ENCODE peak calls at places on chromosomes 2 and 18, in eight cellular contexts. One of them, this sample, is unnamed.

GRCh38 chr2:94874277-94874997 is 3.2 kb downstream of the TEKT4 start:
- DNase-seq in breast epithelium: no peak
- DNase-seq in A673: peak; percentile 59
- DNase-seq in HCT116: peak; percentile 24
- DNase-seq in lower lobe of right lung: peak; percentile 67
- DNase-seq in K562: peak; percentile 70
- DNase-seq in GM12878: no peak
- DNase-seq in AG04450: no peak
- DNase-seq in this sample: no peak

GRCh38 chr2:182345384-182345783 is 81.5 kb downstream of the PDE1A start:
- DNase-seq in breast epithelium: no peak
- DNase-seq in A673: no peak
- DNase-seq in HCT116: no peak
- DNase-seq in lower lobe of right lung: no peak
- DNase-seq in K562: no peak
- DNase-seq in GM12878: no peak
- DNase-seq in AG04450: no peak
- DNase-seq in this sample: no peak

GRCh38 chr2:241454837-241455485 is 53.4 kb downstream of the STK25 start:
- DNase-seq in breast epithelium: no peak
- DNase-seq in A673: no peak
- DNase-seq in HCT116: no peak
- DNase-seq in lower lobe of right lung: no peak
- DNase-seq in K562: no peak
- DNase-seq in GM12878: no peak
- DNase-seq in AG04450: no peak
- DNase-seq in this sample: no peak

GRCh38 chr2:221517362-221518121 is 54.6 kb downstream of the EPHA4 start:
- DNase-seq in breast epithelium: no peak
- DNase-seq in A673: peak; percentile 56
- DNase-seq in HCT116: peak; percentile 8
- DNase-seq in lower lobe of right lung: peak; percentile 85
- DNase-seq in K562: no peak
- DNase-seq in GM12878: peak; percentile 57
- DNase-seq in AG04450: no peak
- DNase-seq in this sample: peak; percentile 47

GRCh38 chr2:72108121-72108520 is 39.5 kb downstream of the CYP26B1 start:
- DNase-seq in breast epithelium: no peak
- DNase-seq in A673: no peak
- DNase-seq in HCT116: no peak
- DNase-seq in lower lobe of right lung: no peak
- DNase-seq in K562: no peak
- DNase-seq in GM12878: no peak
- DNase-seq in AG04450: no peak
- DNase-seq in this sample: no peak

GRCh38 chr2:30348825-30349224 is 98.2 kb upstream of the LCLAT1 start:
- DNase-seq in breast epithelium: no peak
- DNase-seq in A673: no peak
- DNase-seq in HCT116: no peak
- DNase-seq in lower lobe of right lung: no peak
- DNase-seq in K562: no peak
- DNase-seq in GM12878: no peak
- DNase-seq in AG04450: no peak
- DNase-seq in this sample: no peak

GRCh38 chr2:29420999-29421856 is 306.0 kb downstream of the CLIP4 start:
- DNase-seq in breast epithelium: no peak
- DNase-seq in A673: no peak
- DNase-seq in HCT116: no peak
- DNase-seq in lower lobe of right lung: no peak
- DNase-seq in K562: no peak
- DNase-seq in GM12878: no peak
- DNase-seq in AG04450: no peak
- DNase-seq in this sample: no peak

GRCh38 chr2:84534225-84534624 is 17.9 kb downstream of the DNAH6 start:
- DNase-seq in breast epithelium: no peak
- DNase-seq in A673: no peak
- DNase-seq in HCT116: no peak
- DNase-seq in lower lobe of right lung: no peak
- DNase-seq in K562: no peak
- DNase-seq in GM12878: no peak
- DNase-seq in AG04450: no peak
- DNase-seq in this sample: no peak

GRCh38 chr2:173400760-173401159 is 46.1 kb downstream of the CDCA7 start:
- DNase-seq in breast epithelium: no peak
- DNase-seq in A673: peak; percentile 45
- DNase-seq in HCT116: peak; percentile 43
- DNase-seq in lower lobe of right lung: no peak
- DNase-seq in K562: peak; percentile 61
- DNase-seq in GM12878: no peak
- DNase-seq in AG04450: no peak
- DNase-seq in this sample: no peak

GRCh38 chr2:117470311-117471095 is 344.0 kb upstream of the DDX18 start:
- DNase-seq in breast epithelium: no peak
- DNase-seq in A673: peak; percentile 63
- DNase-seq in HCT116: peak; percentile 6
- DNase-seq in lower lobe of right lung: no peak
- DNase-seq in K562: peak; percentile 48
- DNase-seq in GM12878: no peak
- DNase-seq in AG04450: no peak
- DNase-seq in this sample: no peak

GRCh38 chr2:230749111-230749510 is 36.5 kb downstream of the CAB39 start:
- DNase-seq in breast epithelium: no peak
- DNase-seq in A673: no peak
- DNase-seq in HCT116: no peak
- DNase-seq in lower lobe of right lung: no peak
- DNase-seq in K562: no peak
- DNase-seq in GM12878: no peak
- DNase-seq in AG04450: no peak
- DNase-seq in this sample: peak; percentile 22

GRCh38 chr2:74567862-74568261 is 13.3 kb downstream of the DOK1 start:
- DNase-seq in breast epithelium: no peak
- DNase-seq in A673: no peak
- DNase-seq in HCT116: no peak
- DNase-seq in lower lobe of right lung: no peak
- DNase-seq in K562: no peak
- DNase-seq in GM12878: no peak
- DNase-seq in AG04450: no peak
- DNase-seq in this sample: peak; percentile 58

GRCh38 chr18:51137891-51138290 is 59.6 kb downstream of the MEX3C start:
- DNase-seq in breast epithelium: no peak
- DNase-seq in A673: no peak
- DNase-seq in HCT116: no peak
- DNase-seq in lower lobe of right lung: no peak
- DNase-seq in K562: no peak
- DNase-seq in GM12878: no peak
- DNase-seq in AG04450: no peak
- DNase-seq in this sample: no peak

GRCh38 chr2:64092502-64092901 is 51.7 kb downstream of the PELI1 start:
- DNase-seq in breast epithelium: no peak
- DNase-seq in A673: no peak
- DNase-seq in HCT116: no peak
- DNase-seq in lower lobe of right lung: no peak
- DNase-seq in K562: no peak
- DNase-seq in GM12878: peak; percentile 68
- DNase-seq in AG04450: no peak
- DNase-seq in this sample: no peak

GRCh38 chr2:31253344-31254155 is 19.6 kb downstream of the EHD3 start:
- DNase-seq in breast epithelium: no peak
- DNase-seq in A673: no peak
- DNase-seq in HCT116: no peak
- DNase-seq in lower lobe of right lung: no peak
- DNase-seq in K562: peak; percentile 19
- DNase-seq in GM12878: no peak
- DNase-seq in AG04450: no peak
- DNase-seq in this sample: no peak

GRCh38 chr2:36389081-36389480 is 33.5 kb downstream of the CRIM1 start:
- DNase-seq in breast epithelium: no peak
- DNase-seq in A673: peak; percentile 66
- DNase-seq in HCT116: no peak
- DNase-seq in lower lobe of right lung: no peak
- DNase-seq in K562: no peak
- DNase-seq in GM12878: no peak
- DNase-seq in AG04450: no peak
- DNase-seq in this sample: peak; percentile 56

GRCh38 chr2:235286624-235287368 is 207.0 kb upstream of the AGAP1 start:
- DNase-seq in breast epithelium: no peak
- DNase-seq in A673: no peak
- DNase-seq in HCT116: no peak
- DNase-seq in lower lobe of right lung: no peak
- DNase-seq in K562: no peak
- DNase-seq in GM12878: no peak
- DNase-seq in AG04450: no peak
- DNase-seq in this sample: no peak

GRCh38 chr2:29269095-29270090 is 154.2 kb downstream of the CLIP4 start:
- DNase-seq in breast epithelium: no peak
- DNase-seq in A673: peak; percentile 97
- DNase-seq in HCT116: no peak
- DNase-seq in lower lobe of right lung: no peak
- DNase-seq in K562: no peak
- DNase-seq in GM12878: no peak
- DNase-seq in AG04450: no peak
- DNase-seq in this sample: no peak

GRCh38 chr2:229431331-229431954 is 160.4 kb upstream of the PID1 start:
- DNase-seq in breast epithelium: no peak
- DNase-seq in A673: peak; percentile 69
- DNase-seq in HCT116: peak; percentile 57
- DNase-seq in lower lobe of right lung: no peak
- DNase-seq in K562: peak; percentile 3
- DNase-seq in GM12878: no peak
- DNase-seq in AG04450: no peak
- DNase-seq in this sample: no peak

GRCh38 chr2:219442206-219443015 is 7.8 kb downstream of the SPEG start:
- DNase-seq in breast epithelium: no peak
- DNase-seq in A673: no peak
- DNase-seq in HCT116: no peak
- DNase-seq in lower lobe of right lung: no peak
- DNase-seq in K562: no peak
- DNase-seq in GM12878: no peak
- DNase-seq in AG04450: no peak
- DNase-seq in this sample: no peak
- H3K27ac ChIP-seq in breast epithelium: peak overlapping the region; percentile 86
- H3K27ac ChIP-seq in A673: no peak overlapping the region
- H3K27ac ChIP-seq in HCT116: peak overlapping the region; percentile 48
- H3K27ac ChIP-seq in lower lobe of right lung: no peak overlapping the region
- H3K27ac ChIP-seq in K562: no peak overlapping the region
- H3K27ac ChIP-seq in GM12878: no peak overlapping the region
- H3K27ac ChIP-seq in AG04450: no peak overlapping the region
- H3K27ac ChIP-seq in this sample: no peak overlapping the region

DNA sequence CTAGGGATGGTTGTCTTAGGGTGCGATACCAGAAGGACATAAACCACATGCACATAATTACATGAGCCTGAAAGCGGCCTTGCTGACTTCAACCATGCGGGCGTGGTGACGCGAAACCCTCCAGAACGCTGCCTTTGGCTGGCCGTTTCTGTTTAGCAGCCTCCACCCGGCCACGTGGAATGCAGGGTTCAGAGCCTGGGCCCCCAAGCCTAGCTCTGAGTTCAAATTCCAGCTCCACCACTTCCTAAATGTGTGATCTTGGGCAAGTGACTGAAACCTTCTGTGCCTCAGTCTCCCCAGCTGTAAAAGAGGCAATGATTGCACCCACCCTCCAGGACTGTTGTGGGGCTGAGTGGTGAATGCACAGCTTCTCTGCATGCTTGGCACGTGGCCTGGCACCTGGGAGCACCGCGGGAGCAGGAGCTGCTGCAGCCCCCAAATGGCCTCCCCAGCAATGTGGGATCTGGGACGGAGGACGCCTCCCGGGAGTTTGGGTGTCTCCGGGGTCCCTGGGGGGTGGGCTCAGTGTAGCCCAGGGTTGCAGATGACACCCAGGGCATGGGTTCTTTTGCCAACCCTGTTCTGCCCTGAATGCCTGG is 1.5 kb downstream of the KLHL30 start:
- DNase-seq in breast epithelium: no peak
- DNase-seq in A673: no peak
- DNase-seq in HCT116: no peak
- DNase-seq in lower lobe of right lung: no peak
- DNase-seq in K562: no peak
- DNase-seq in GM12878: no peak
- DNase-seq in AG04450: no peak
- DNase-seq in this sample: no peak
- H3K4me3 ChIP-seq in breast epithelium: no peak overlapping the region
- H3K4me3 ChIP-seq in A673: no peak overlapping the region
- H3K4me3 ChIP-seq in HCT116: no peak overlapping the region
- H3K4me3 ChIP-seq in lower lobe of right lung: no peak overlapping the region
- H3K4me3 ChIP-seq in K562: no peak overlapping the region
- H3K4me3 ChIP-seq in GM12878: no peak overlapping the region
- H3K4me3 ChIP-seq in AG04450: no peak overlapping the region
- H3K4me3 ChIP-seq in this sample: no peak overlapping the region

DNA sequence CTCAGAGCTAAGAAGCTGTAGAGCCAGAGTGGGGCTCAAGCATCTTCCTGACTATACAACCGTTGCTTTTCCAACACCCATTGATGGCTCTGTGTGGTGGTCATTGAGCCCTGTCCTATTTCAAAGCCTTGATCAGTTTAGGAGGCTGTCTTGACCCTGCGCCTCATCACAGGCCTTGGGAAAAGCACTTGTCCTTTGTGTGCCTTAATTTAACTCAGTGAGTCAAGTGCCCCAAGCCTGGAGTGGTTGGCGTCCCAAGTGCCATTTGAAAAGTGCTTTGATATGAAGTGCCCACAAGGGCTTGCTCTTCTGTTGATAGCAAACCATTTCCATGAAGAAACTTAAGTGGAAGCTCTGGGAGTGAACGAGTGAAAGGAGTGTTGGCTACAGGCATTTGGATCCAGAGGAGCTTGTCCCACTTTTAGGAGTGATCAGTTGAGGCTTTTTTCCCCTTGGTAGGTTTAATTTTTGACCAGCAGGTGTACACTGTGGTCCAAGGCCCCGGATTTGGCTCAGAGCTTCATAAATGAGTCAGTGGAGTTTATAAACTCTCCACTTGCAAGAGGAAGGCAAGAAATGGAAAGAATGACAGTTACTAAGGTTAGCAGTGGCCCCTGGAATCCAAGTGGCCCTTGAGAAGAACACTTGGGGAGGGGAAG is 50.3 kb downstream of the ACTR2 start:
- DNase-seq in breast epithelium: no peak
- DNase-seq in A673: no peak
- DNase-seq in HCT116: no peak
- DNase-seq in lower lobe of right lung: peak; percentile 62
- DNase-seq in K562: no peak
- DNase-seq in GM12878: no peak
- DNase-seq in AG04450: no peak
- DNase-seq in this sample: no peak
- H3K27me3 ChIP-seq in breast epithelium: no peaks in the 10 kb centered on the region
- H3K27me3 ChIP-seq in A673: no peaks in the 10 kb centered on the region
- H3K27me3 ChIP-seq in HCT116: no peaks in the 10 kb centered on the region
- H3K27me3 ChIP-seq in lower lobe of right lung: no peaks in the 10 kb centered on the region
- H3K27me3 ChIP-seq in K562: no peaks in the 10 kb centered on the region
- H3K27me3 ChIP-seq in GM12878: no peaks in the 10 kb centered on the region
- H3K27me3 ChIP-seq in AG04450: no peaks in the 10 kb centered on the region
- H3K27me3 ChIP-seq in this sample: no peaks in the 10 kb centered on the region

DNA sequence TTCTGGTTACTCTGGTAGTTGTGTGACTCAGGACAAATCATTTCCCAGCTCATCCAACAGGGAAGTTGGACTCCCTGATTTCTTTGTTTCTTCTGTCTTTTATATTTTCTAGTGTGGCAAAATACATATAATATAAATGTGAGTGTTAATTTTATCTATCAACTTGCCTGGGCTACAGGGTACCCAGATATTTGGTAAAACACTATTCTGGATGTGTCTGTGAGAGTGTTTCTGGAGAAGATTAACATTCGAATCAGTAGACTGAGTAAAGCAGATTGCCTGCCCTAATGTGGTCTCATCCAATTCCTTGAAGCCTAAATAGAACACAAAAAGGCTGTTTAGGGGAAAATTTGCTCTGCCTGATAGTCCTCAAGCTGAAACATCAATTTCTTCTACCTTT is 122.9 kb upstream of the STPG4 start:
- DNase-seq in breast epithelium: no peak
- DNase-seq in A673: no peak
- DNase-seq in HCT116: no peak
- DNase-seq in lower lobe of right lung: no peak
- DNase-seq in K562: no peak
- DNase-seq in GM12878: no peak
- DNase-seq in AG04450: no peak
- DNase-seq in this sample: no peak
- H3K27ac ChIP-seq in breast epithelium: no peak overlapping the region
- H3K27ac ChIP-seq in A673: no peak overlapping the region
- H3K27ac ChIP-seq in HCT116: no peak overlapping the region
- H3K27ac ChIP-seq in lower lobe of right lung: no peak overlapping the region
- H3K27ac ChIP-seq in K562: no peak overlapping the region
- H3K27ac ChIP-seq in GM12878: no peak overlapping the region
- H3K27ac ChIP-seq in AG04450: no peak overlapping the region
- H3K27ac ChIP-seq in this sample: no peak overlapping the region

This sample was measured in brain microvascular endothelial cell.